ENCODE peak calls at places on chromosomes 2 and 18, in four cellular contexts. G is fibroblast of the conjunctiva, V is ELF-1, S is GM20000. Q is an unnamed sample.

GRCh38 chr2:128310761-128311160 is 7.9 kb downstream of the HS6ST1 start:
- DNase-seq in V (no peak), S (no peak), G (no peak), Q (no peak)

GRCh38 chr18:76368976-76369375 is 126.1 kb downstream of the ZNF516 start:
- DNase-seq in S (no peak), G (no peak), V (no peak), Q (no peak)

GRCh38 chr18:10526211-10526949 is 553 bp downstream of the NAPG start:
- DNase-seq in V (peak), G (no peak), S (peak), Q (peak)

GRCh38 chr2:14324308-14324707 is 308.2 kb upstream of the LRATD1 start:
- DNase-seq in G (no peak), V (no peak), S (no peak), Q (no peak)

GRCh38 chr18:62524443-62525200 is 1.8 kb downstream of the ZCCHC2 start:
- DNase-seq in S (peak), V (peak), G (no peak), Q (no peak)

GRCh38 chr2:176125215-176126054 is 2.9 kb downstream of the HOXD9 start:
- DNase-seq in V (peak), G (no peak), S (no peak), Q (no peak)

GRCh38 chr18:59270689-59271257 is 2.5 kb downstream of the RAX start:
- DNase-seq in V (no peak), G (no peak), S (peak), Q (no peak)

GRCh38 chr2:3323360-3324035 is 54.1 kb downstream of the EIPR1 start:
- DNase-seq in V (no peak), S (no peak), G (no peak), Q (no peak)

GRCh38 chr2:236637691-236638569 is 68.3 kb downstream of the ACKR3 start:
- DNase-seq in S (no peak), V (no peak), G (no peak), Q (no peak)

GRCh38 chr2:100302585-100302892 is 19.8 kb downstream of the LONRF2 start:
- DNase-seq in S (no peak), V (no peak), G (no peak), Q (no peak)

GRCh38 chr18:394997-395383 is 105.5 kb downstream of the COLEC12 start:
- DNase-seq in V (no peak), S (no peak), G (peak), Q (no peak)

GRCh38 chr2:61538920-61539559 is 884 bp upstream of the XPO1 start:
- DNase-seq in V (no peak), G (peak), S (peak), Q (peak)

GRCh38 chr2:39712953-39713352 is 47.2 kb downstream of the TMEM178A start:
- DNase-seq in S (no peak), G (no peak), V (no peak), Q (no peak)

GRCh38 chr2:100394111-100394641 is 23.3 kb downstream of the CHST10 start:
- DNase-seq in G (no peak), S (peak), V (no peak), Q (no peak)

GRCh38 chr2:119879502-119879901 is 119.8 kb downstream of the PTPN4 start:
- DNase-seq in G (no peak), S (no peak), V (no peak), Q (no peak)

GRCh38 chr2:235651643-235652042 is 157.8 kb downstream of the AGAP1 start:
- DNase-seq in G (no peak), S (no peak), V (no peak), Q (no peak)

GRCh38 chr2:23593396-23594078 is 208.6 kb downstream of the KLHL29 start:
- DNase-seq in V (no peak), G (no peak), S (no peak), Q (no peak)

GRCh38 chr18:12828116-12829051 is 55.7 kb downstream of the PTPN2 start:
- DNase-seq in S (no peak), G (no peak), V (no peak), Q (no peak)

GRCh38 chr2:181457121-181457740 is at the start of gene ITGA4:
- DNase-seq in S (peak), V (peak), G (peak), Q (peak)

GRCh38 chr2:186925514-186925913 is 76.5 kb upstream of the ZSWIM2 start:
- DNase-seq in V (no peak), S (no peak), G (no peak), Q (no peak)

GRCh38 chr18:35835838-35836237 is 136.6 kb upstream of the RMP24 start:
- DNase-seq in G (no peak), S (no peak), V (no peak), Q (no peak)

GRCh38 chr2:173550143-173550542 is 195.5 kb downstream of the CDCA7 start:
- DNase-seq in G (peak), V (no peak), S (no peak), Q (no peak)

GRCh38 chr2:55862269-55862668 is 61.3 kb downstream of the EFEMP1 start:
- DNase-seq in G (peak), S (no peak), V (no peak), Q (no peak)

GRCh38 chr2:134282638-134283400 is 28.9 kb downstream of the MGAT5 start:
- DNase-seq in S (peak), G (no peak), V (peak), Q (peak)

Q was measured in RPMI8226.